ENCODE peak calls at places on chromosomes 12 and 14, in four cellular contexts. O is cardiac muscle cell, E is fibroblast of lung, W is lower lobe of right lung. B is an unnamed sample. For H3K36me3, the result is how much of the 10 kb centered on the place peaks cover.

GRCh38 chr12:34363050-34363673 is 340.9 kb downstream of the ALG10 start:
- DNase-seq in O (no peak), W (no peak), E (no peak), B (no peak)

GRCh38 chr12:86613306-86613705 is 357.1 kb upstream of the MGAT4C start:
- DNase-seq in O (no peak), E (peak), W (no peak), B (no peak)

GRCh38 chr12:1355396-1355795 is 239.0 kb downstream of the FBXL14 start:
- DNase-seq in E (peak), O (no peak), W (no peak), B (no peak)

GRCh38 chr12:100173111-100173510 is 27.5 kb upstream of the ACTR6 start:
- DNase-seq in E (no peak), O (no peak), W (no peak), B (no peak)

GRCh38 chr12:122691566-122691965 is 11.6 kb downstream of the HCAR2 start:
- DNase-seq in O (no peak), E (no peak), W (no peak), B (no peak)

GRCh38 chr12:31828057-31828456 is 99.2 kb upstream of the AMN1 start:
- DNase-seq in W (no peak), O (no peak), E (no peak), B (no peak)

GRCh38 chr12:8780389-8780788 is 42.0 kb upstream of the A2ML1 start:
- DNase-seq in E (peak), O (peak), W (no peak), B (no peak)

GRCh38 chr12:56688846-56689113 is 696 bp upstream of the PTGES3 start:
- DNase-seq in O (no peak), W (peak), E (no peak), B (no peak)

GRCh38 chr12:110966081-110966760 is 45.8 kb upstream of the MYL2 start:
- DNase-seq in E (peak), O (no peak), W (no peak), B (no peak)

GRCh38 chr12:124992874-124993567 is 424 bp upstream of the BRI3BP start:
- DNase-seq in O (peak), E (peak), W (peak), B (no peak)

GRCh38 chr14:76546426-76547221 is 170.7 kb downstream of the ESRRB start:
- DNase-seq in O (peak), E (no peak), W (no peak), B (no peak)

GRCh38 chr12:115451785-115452736 is 768.1 kb upstream of the TBX3 start:
- DNase-seq in O (peak), E (no peak), W (peak), B (no peak)
- H3K4me3 ChIP-seq in O (peak), E (peak), W (peak), B (peak)

DNA sequence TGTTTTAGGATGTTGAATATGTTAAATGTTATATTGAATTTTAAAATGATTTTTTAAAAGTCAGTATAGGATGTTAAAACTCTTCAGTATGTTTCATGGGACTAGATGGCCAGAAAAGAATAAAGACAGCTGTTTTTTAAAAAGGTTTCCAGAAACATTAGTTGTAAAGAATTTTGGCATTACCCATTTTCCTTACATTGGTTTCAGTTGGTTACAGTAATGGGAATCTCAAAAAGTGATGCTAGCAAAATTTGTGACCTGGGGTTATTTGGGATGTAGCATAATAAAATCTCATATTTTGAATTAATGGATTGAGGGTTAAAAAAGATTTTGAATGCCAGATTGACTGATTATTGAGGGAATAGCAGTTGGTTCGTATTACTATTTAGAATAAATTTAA is 25.3 kb downstream of the EID3 start:
- DNase-seq in E (no peak), O (no peak), W (no peak), B (no peak)
- H3K36me3 ChIP-seq in E (under half), O (half or more), W (half or more), B (under half)

DNA sequence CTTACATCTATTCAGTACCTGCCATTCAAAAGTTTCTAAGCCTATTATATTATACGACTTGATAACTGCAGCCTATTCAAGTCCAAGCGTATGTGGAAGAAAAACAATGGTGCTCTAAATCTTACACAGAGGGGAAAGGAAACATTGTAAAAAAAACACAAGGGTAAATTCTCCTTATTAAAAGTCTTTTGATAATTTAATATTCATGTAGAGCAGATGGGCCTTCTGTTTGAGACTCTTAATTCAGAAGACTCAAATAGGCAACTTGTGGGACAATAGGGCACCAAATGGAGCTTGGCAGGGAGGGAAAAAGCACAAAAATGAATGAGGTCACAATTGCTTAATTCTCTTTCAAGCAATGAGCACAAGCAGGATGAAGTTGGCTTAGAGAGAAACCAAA is 159.4 kb downstream of the NELL2 start:
- DNase-seq in W (no peak), E (no peak), O (no peak), B (no peak)
- TF ChIP-seq CTCF in W (no peak), E (no peak), O (no peak), B (no peak)

GRCh38 chr12:50923361-50924130 is 28.8 kb upstream of the HIGD1C start:
- DNase-seq in W (no peak), E (no peak), O (no peak), B (no peak)
- H3K4me3 ChIP-seq in W (peak), E (peak), O (no peak), B (peak)

B was measured in BJ.